ENCODE peak calls at places on chromosomes 16 and 17, in five cellular contexts. J is Peyer's patch, T is pancreas, R is ovary, B is tibial nerve. Z is an unnamed sample.

GRCh38 chr17:31857920-31858646 is 961 bp downstream of the COPRS start:
- DNase-seq in J (no peak), T (no peak), R (no peak), B (no peak), Z (no peak)

GRCh38 chr17:9032151-9032550 is 10.8 kb downstream of the NTN1 start:
- DNase-seq in J (no peak), T (no peak), R (no peak), B (no peak), Z (no peak)

GRCh38 chr17:68497885-68498319 is 14.3 kb upstream of the PRKAR1A start:
- DNase-seq in J (peak; percentile 72), T (no peak), R (no peak), B (no peak), Z (no peak)

GRCh38 chr16:88815901-88816589 is 4.3 kb upstream of the APRT start:
- DNase-seq in J (peak; percentile 69), T (peak; percentile 64), R (no peak), B (no peak), Z (peak; percentile 56)

GRCh38 chr17:4842376-4842775 is 9.2 kb downstream of the MINK1 start:
- DNase-seq in J (no peak), T (no peak), R (no peak), B (no peak), Z (no peak)

GRCh38 chr17:18225562-18226283 is at the start of gene LLGL1:
- DNase-seq in J (no peak), T (no peak), R (no peak), B (no peak), Z (no peak)

GRCh38 chr17:31388770-31389672 is 2.5 kb upstream of the RAB11FIP4 start:
- DNase-seq in J (no peak), T (peak; percentile 32), R (no peak), B (no peak), Z (peak; percentile 62)

GRCh38 chr17:38404174-38404943 is 23.9 kb upstream of the ARHGAP23 start:
- DNase-seq in J (no peak), T (no peak), R (no peak), B (no peak), Z (no peak)

GRCh38 chr17:16953347-16953746 is 18.6 kb downstream of the TNFRSF13B start:
- DNase-seq in J (peak; percentile 23), T (no peak), R (no peak), B (no peak), Z (no peak)

GRCh38 chr16:81444448-81445121 is at the start of gene CMIP:
- DNase-seq in J (peak; percentile 90), T (peak; percentile 86), R (peak; percentile 92), B (peak; percentile 70), Z (peak; percentile 68)

GRCh38 chr17:43927101-43927935 is 15.0 kb downstream of the PPY start:
- DNase-seq in J (peak; percentile 53), T (no peak), R (no peak), B (no peak), Z (no peak)

GRCh38 chr16:30954993-30955392 is 2.6 kb upstream of the SETD1A start:
- DNase-seq in J (no peak), T (no peak), R (no peak), B (no peak), Z (no peak)

GRCh38 chr16:30958164-30959083 is 870 bp downstream of the SETD1A start:
- DNase-seq in J (peak; percentile 66), T (peak; percentile 67), R (no peak), B (no peak), Z (no peak)

GRCh38 chr16:30957456-30958163 is at the start of gene SETD1A:
- DNase-seq in J (peak; percentile 98), T (peak; percentile 93), R (peak; percentile 97), B (peak; percentile 95), Z (peak; percentile 96)

GRCh38 chr16:30953511-30954124 is 3.9 kb upstream of the SETD1A start:
- DNase-seq in J (peak; percentile 79), T (peak; percentile 53), R (peak; percentile 69), B (peak; percentile 36), Z (peak; percentile 73)

GRCh38 chr16:30956601-30957455 is 726 bp upstream of the SETD1A start:
- DNase-seq in J (peak; percentile 91), T (peak; percentile 84), R (peak; percentile 90), B (peak; percentile 66), Z (peak; percentile 63)
- TF ChIP-seq CTCF in J (no peak), T (no peak), R (peak; percentile 34), B (peak; percentile 15), Z (peak; percentile 28)

GRCh38 chr17:48726916-48727286 is 1.6 kb downstream of the HOXB13 start:
- DNase-seq in J (no peak), T (no peak), R (no peak), B (no peak), Z (no peak)
- H3K4me3 ChIP-seq in J (no peak overlapping the region), T (no peak overlapping the region), R (no peak overlapping the region), B (no peak overlapping the region), Z (no peak overlapping the region)

GRCh38 chr17:57948169-57948554 is 7.0 kb downstream of the CUEDC1 start:
- DNase-seq in J (no peak), T (no peak), R (no peak), B (no peak), Z (no peak)

GRCh38 chr17:57944796-57945362 is 10.3 kb downstream of the CUEDC1 start:
- DNase-seq in J (no peak), T (no peak), R (no peak), B (no peak), Z (no peak)

GRCh38 chr17:57947369-57947768 is 7.8 kb downstream of the CUEDC1 start:
- DNase-seq in J (no peak), T (no peak), R (no peak), B (no peak), Z (no peak)

GRCh38 chr17:57946798-57947358 is 8.3 kb downstream of the CUEDC1 start:
- DNase-seq in J (peak; percentile 70), T (peak; percentile 48), R (peak; percentile 45), B (no peak), Z (no peak)

DNA sequence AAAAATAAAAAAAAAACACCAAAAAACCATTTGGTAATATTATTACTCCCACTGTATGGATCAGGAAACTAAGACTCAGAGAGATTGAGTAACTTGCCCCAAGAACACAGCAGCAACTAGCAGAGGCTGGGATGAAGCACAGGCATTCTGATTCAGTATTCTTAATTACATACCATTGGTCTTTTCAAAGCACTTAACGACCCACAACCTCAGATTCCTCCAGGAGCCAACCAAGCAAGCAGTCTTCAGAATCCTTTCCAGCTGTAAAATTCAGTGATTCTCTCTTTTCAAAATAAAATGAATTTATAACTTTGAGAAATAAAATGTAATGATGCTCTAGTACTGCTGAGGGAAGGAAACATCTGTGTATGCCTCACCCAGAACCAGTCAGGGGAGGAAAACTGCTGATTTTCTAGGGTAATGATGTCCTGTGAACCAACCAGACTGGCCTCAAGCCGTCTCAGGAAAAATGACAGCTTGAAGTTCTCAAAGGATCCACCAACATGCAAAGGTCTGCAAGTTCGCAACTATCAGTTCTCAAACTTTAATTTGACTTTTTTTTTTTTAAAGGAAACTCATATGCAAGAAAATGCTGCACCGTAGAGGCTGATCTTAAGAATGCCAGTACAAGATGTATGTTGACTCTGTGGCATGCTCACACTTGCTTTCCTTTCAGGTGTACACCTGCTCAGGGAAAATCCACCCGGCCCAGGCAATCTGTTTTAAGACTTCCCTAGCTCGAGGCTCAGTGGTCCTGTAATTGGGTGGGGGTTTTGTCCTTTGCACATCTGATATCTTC is 9.0 kb downstream of the CUEDC1 start:
- DNase-seq in J (no peak), T (no peak), R (no peak), B (no peak), Z (no peak)
- H3K27ac ChIP-seq in J (peak overlapping the region; percentile 74), T (peak overlapping the region; percentile 46), R (peak overlapping the region; percentile 62), B (peak overlapping the region; percentile 87), Z (peak overlapping the region; percentile 100)

GRCh38 chr16:51374790-51375189 is 223.7 kb upstream of the SALL1 start:
- DNase-seq in J (no peak), T (no peak), R (no peak), B (no peak), Z (no peak)

GRCh38 chr16:51376080-51376479 is 225.0 kb upstream of the SALL1 start:
- DNase-seq in J (no peak), T (no peak), R (no peak), B (no peak), Z (no peak)

DNA sequence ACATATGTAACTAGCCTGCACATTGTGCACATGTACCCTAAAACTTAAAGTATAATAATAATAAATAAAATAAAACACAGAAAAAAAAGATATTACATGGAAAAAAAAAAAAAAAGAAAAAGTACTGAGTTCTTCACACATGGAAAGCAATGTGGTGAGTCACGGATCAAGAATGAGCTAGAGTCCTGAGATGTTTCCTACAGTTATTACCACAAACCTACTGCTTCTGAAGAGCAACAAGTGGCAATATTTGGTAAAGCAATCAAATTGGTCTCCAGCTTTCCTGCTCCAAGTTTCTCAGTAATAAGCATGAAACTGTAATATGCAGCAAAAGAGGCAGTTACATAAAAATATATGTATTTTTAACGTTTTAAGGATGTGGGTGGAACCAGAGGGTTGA is 223.3 kb upstream of the SALL1 start:
- DNase-seq in J (no peak), T (no peak), R (no peak), B (no peak), Z (no peak)
- TF ChIP-seq CTCF in J (no peak), T (no peak), R (no peak), B (no peak), Z (no peak)

DNA sequence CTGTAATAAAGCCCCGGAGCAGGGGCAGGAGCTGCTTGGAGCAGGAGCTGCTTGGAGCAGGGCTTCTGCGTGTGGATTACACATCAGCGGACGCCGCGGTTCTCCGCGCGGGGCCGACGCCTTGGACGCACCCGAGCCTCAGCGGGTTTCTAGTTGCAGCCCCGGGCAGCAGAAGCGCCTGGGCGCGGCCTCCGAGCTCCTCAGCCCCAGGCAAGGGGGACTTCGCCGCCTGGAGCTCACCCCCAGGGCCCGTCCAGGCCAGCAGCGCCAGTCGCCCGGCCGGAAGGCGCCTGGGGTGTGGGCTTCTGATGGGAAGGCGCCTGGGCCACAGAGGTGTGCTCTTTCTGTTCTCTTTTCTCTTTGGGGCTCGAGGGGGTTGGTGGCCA is 6.3 kb downstream of the FOXF1 start:
- DNase-seq in J (no peak), T (no peak), R (no peak), B (no peak), Z (no peak)
- H3K4me3 ChIP-seq in J (no peak overlapping the region), T (no peak overlapping the region), R (no peak overlapping the region), B (no peak overlapping the region), Z (no peak overlapping the region)

GRCh38 chr16:56916571-56917403 is 15.2 kb upstream of the HERPUD1 start:
- DNase-seq in J (peak; percentile 74), T (no peak), R (no peak), B (no peak), Z (no peak)
- H3K27ac ChIP-seq in J (peak overlapping the region; percentile 79), T (peak overlapping the region; percentile 28), R (peak overlapping the region; percentile 60), B (peak overlapping the region; percentile 83), Z (peak overlapping the region; percentile 61)

DNA sequence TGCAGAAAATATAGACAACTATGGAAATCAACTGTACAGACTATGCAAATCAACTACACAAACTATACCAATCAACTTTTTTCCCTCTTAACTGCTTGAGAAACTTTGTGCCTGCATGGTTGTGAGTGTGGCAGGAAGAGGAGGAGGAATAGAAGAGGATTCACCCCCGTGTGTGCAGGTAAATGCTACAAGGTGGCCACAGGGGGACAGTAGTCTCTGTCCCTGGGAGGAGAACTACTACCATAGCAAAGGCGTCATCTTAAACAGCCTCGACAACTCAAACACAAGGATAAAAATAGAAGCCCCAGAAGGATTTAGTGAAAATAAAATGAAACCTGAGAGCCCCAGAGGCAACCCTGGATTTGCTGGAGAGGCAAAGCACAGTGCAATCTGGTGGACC is 199.6 kb upstream of the DYNLRB2 start:
- DNase-seq in J (no peak), T (no peak), R (no peak), B (no peak), Z (no peak)
- TF ChIP-seq CTCF in J (no peak), T (no peak), R (no peak), B (no peak), Z (no peak)

GRCh38 chr17:61452301-61453290 is at the start of gene TBX4:
- DNase-seq in J (peak; percentile 41), T (no peak), R (no peak), B (no peak), Z (no peak)
- H3K4me3 ChIP-seq in J (no peak within 1 kb of the TSS), T (no peak within 1 kb of the TSS), R (no peak within 1 kb of the TSS), B (peak within 1 kb of the TSS; percentile 23), Z (peak within 1 kb of the TSS; percentile 27)

GRCh38 chr16:29977063-29977462 is 3.4 kb downstream of the TAOK2 start:
- DNase-seq in J (no peak), T (no peak), R (peak; percentile 10), B (no peak), Z (no peak)
- H3K27ac ChIP-seq in J (peak overlapping the region; percentile 63), T (no peak overlapping the region), R (no peak overlapping the region), B (peak overlapping the region; percentile 95), Z (peak overlapping the region; percentile 97)

Z was measured in dorsolateral prefrontal cortex.